ENCODE peak calls at places on chromosomes 5 and 9, in six cellular contexts. P is lower lobe of right lung, F is mammary epithelial cell, V is H1, C is A549, O is coronary artery. Q is an unnamed sample.

GRCh38 chr5:42360641-42361320 is 62.5 kb upstream of the GHR start:
- DNase-seq in F (no peak), O (no peak), V (no peak), P (no peak), C (no peak), Q (no peak)

GRCh38 chr9:79014929-79015699 is 556.7 kb upstream of the TLE4 start:
- DNase-seq in V (no peak), P (no peak), C (no peak), O (no peak), F (peak), Q (no peak)

GRCh38 chr5:34687269-34688011 is 31.3 kb downstream of the RAI14 start:
- DNase-seq in C (peak), F (no peak), O (no peak), P (no peak), V (no peak), Q (peak)

GRCh38 chr5:142600611-142601360 is 85.1 kb downstream of the FGF1 start:
- DNase-seq in F (no peak), C (no peak), P (no peak), V (no peak), O (peak), Q (peak)

GRCh38 chr5:14920121-14920520 is 48.5 kb upstream of the ANKH start:
- DNase-seq in F (no peak), V (no peak), P (no peak), C (no peak), O (no peak), Q (no peak)

GRCh38 chr5:127872494-127872893 is 169.3 kb downstream of the CCDC192 start:
- DNase-seq in F (no peak), C (no peak), V (no peak), O (no peak), P (no peak), Q (no peak)

GRCh38 chr5:158948376-158948775 is 151.3 kb downstream of the EBF1 start:
- DNase-seq in V (no peak), O (no peak), P (no peak), F (no peak), C (no peak), Q (no peak)

GRCh38 chr5:180771839-180772238 is 30.8 kb downstream of the MGAT1 start:
- DNase-seq in O (no peak), F (no peak), V (no peak), P (no peak), C (no peak), Q (no peak)

GRCh38 chr5:62340979-62341378 is 35.0 kb downstream of the KIF2A start:
- DNase-seq in P (no peak), V (no peak), O (no peak), C (no peak), F (no peak), Q (no peak)

GRCh38 chr5:152181461-152181860 is 223.6 kb downstream of the NMUR2 start:
- DNase-seq in P (no peak), C (no peak), O (no peak), V (no peak), F (no peak), Q (no peak)

GRCh38 chr9:133346021-133346713 is 1.8 kb downstream of the MED22 start:
- DNase-seq in F (no peak), O (no peak), V (no peak), C (no peak), P (peak), Q (no peak)

GRCh38 chr9:129014124-129014523 is 14.0 kb downstream of the SH3GLB2 start:
- DNase-seq in P (no peak), C (no peak), F (no peak), O (no peak), V (no peak), Q (no peak)

GRCh38 chr5:1521671-1522600 is 1.8 kb downstream of the LPCAT1 start:
- DNase-seq in V (peak), F (peak), O (peak), C (no peak), P (peak), Q (peak)

GRCh38 chr5:167582263-167582662 is 709.2 kb upstream of the WWC1 start:
- DNase-seq in C (peak), O (no peak), V (no peak), F (peak), P (no peak), Q (no peak)

GRCh38 chr5:1108008-1108864 is 3.6 kb downstream of the SLC12A7 start:
- DNase-seq in P (no peak), C (no peak), V (no peak), F (no peak), O (no peak), Q (no peak)

GRCh38 chr5:158943569-158943968 is 156.1 kb downstream of the EBF1 start:
- DNase-seq in V (no peak), O (no peak), P (no peak), C (no peak), F (no peak), Q (no peak)

GRCh38 chr5:163362806-163363788 is 74.3 kb upstream of the CCNG1 start:
- DNase-seq in P (no peak), C (no peak), O (no peak), V (no peak), F (no peak), Q (no peak)

GRCh38 chr5:172445866-172446265 is 8.5 kb downstream of the SH3PXD2B start:
- DNase-seq in P (no peak), V (no peak), C (no peak), F (no peak), O (no peak), Q (no peak)

GRCh38 chr5:143245929-143246561 is 157.4 kb downstream of the NR3C1 start:
- DNase-seq in C (peak), O (no peak), F (peak), V (no peak), P (no peak), Q (peak)

GRCh38 chr5:65812648-65813047 is 90.6 kb downstream of the NLN start:
- DNase-seq in C (no peak), F (peak), O (no peak), P (no peak), V (no peak), Q (no peak)
- H3K27ac ChIP-seq in C (no peak), F (peak), O (no peak), P (no peak), V (no peak), Q (no peak)

GRCh38 chr9:114524401-114524800 is 19.1 kb upstream of the WHRN start:
- DNase-seq in F (no peak), C (no peak), P (no peak), V (no peak), O (no peak), Q (no peak)
- H3K27ac ChIP-seq in F (no peak), C (no peak), P (no peak), V (no peak), O (no peak), Q (no peak)

GRCh38 chr5:149417714-149418368 is 38.7 kb upstream of the IL17B start:
- DNase-seq in C (no peak), O (peak), P (no peak), F (no peak), V (no peak), Q (no peak)
- H3K27ac ChIP-seq in C (no peak), O (peak), P (peak), F (no peak), V (no peak), Q (peak)

DNA sequence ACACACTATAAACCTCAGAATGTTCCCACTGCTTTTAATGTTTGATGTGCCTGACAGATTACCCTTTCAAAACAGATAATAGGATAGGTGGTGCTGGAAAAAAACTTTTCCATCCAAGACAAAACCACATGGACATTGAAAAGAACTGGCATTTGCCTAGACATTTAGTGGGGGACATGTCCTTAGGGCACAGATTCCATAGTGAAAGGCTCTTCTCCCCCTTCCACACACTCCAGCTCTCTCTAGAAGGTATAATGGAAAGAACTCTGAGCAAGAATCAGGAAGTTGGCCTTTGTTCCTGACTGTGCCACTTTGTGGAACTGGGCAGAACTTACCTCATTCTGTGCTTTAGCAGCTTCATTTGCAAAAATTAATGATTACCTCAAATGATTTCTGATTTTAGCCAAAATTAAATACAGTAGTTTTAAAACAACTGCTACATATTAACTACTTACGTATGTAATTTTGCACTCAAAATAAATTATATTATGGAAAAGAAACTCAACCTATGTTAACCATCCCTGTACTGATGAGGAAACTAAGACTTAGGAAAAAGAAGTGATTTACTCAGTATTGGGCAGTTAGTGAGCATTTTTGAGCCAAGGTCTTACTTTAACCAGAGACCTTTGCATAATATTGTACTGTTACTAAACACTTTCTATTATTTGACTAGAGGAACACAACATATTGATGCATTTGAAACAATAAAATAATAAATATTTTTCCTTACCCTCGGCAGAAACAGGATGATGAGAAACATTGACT is 43.3 kb downstream of the TMC1 start:
- DNase-seq in P (no peak), O (no peak), F (no peak), V (no peak), C (no peak), Q (no peak)
- H3K27ac ChIP-seq in P (no peak), O (no peak), F (no peak), V (no peak), C (peak), Q (no peak)

GRCh38 chr5:170755679-170756456 is 27.7 kb upstream of the GABRP start:
- DNase-seq in V (no peak), C (no peak), P (peak), F (no peak), O (no peak), Q (no peak)
- H3K27ac ChIP-seq in V (no peak), C (no peak), P (peak), F (no peak), O (no peak), Q (no peak)

GRCh38 chr5:57776035-57776434 is 293.4 kb upstream of the ACTBL2 start:
- DNase-seq in O (no peak), C (no peak), V (no peak), F (no peak), P (no peak), Q (no peak)
- H3K27ac ChIP-seq in O (no peak), C (peak), V (no peak), F (no peak), P (no peak), Q (no peak)

GRCh38 chr9:127503947-127504886 is 52.9 kb downstream of the LRSAM1 start:
- DNase-seq in V (peak), P (peak), C (peak), F (peak), O (no peak), Q (peak)
- H3K27ac ChIP-seq in V (peak), P (no peak), C (peak), F (no peak), O (no peak), Q (no peak)

DNA sequence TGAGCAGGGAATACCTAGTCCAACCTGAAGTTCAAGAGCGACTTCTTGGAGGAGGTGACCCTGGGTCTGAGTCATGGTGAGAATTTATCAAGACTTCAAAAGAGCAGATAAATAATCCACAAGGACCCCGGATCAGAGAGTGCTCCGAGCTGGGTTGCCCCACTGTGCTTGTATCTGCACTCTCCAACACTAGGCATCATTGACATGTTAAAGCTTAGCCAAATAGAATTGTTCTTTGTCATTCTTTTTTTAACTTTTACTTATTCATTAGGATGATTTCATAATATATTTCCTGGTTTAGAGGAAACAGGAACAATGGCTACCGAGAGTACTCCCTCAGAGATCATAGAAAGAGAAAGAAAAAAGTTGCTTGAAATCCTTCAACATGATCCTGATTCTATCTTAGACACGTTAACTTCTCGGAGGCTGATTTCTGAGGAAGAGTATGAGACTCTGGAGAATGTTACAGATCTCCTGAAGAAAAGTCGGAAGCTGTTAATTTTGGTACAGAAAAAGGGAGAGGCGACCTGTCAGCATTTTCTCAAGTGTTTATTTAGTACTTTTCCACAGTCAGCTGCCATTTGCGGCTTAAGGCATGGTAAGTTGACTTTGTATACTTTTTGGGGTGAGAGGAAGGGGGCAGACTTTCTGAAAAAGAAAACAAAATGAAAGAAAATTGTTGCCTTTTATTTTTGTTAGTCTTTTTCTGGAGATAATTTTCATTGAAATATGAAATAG is at the start of gene CARD6:
- DNase-seq in F (no peak), P (no peak), C (peak), V (no peak), O (no peak), Q (no peak)
- H3K27ac ChIP-seq in F (peak), P (peak), C (peak), V (no peak), O (peak), Q (peak)

DNA sequence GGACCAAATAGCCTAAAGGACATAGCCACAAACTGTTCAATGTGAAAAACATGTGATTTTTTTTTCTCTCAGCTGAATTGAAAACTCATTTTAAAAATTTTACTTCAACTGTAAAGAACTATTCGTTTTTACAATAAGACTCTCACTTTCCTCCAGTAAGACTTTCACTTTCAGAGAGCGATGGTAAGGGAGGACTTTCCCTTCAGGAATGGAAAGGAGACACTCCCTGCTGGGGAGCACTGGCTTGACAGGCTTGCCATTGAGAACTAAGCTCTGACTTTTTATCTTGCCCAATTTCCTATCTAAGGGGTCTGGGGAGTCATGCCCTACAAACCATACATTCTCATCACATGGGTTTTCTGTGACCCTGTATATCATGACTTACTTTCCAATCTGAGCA is 186.7 kb downstream of the CFAP90 start:
- DNase-seq in C (no peak), P (no peak), V (no peak), F (no peak), O (no peak), Q (no peak)
- H3K27ac ChIP-seq in C (no peak), P (no peak), V (no peak), F (no peak), O (no peak), Q (no peak)

GRCh38 chr9:87503970-87504369 is 6.3 kb downstream of the DAPK1 start:
- DNase-seq in F (no peak), O (no peak), V (no peak), P (no peak), C (no peak), Q (no peak)
- H3K27ac ChIP-seq in F (no peak), O (no peak), V (no peak), P (peak), C (peak), Q (no peak)